ENCODE peak calls at places on chromosome 1, in five cellular contexts. C is activated T-helper 9 cell treated with anti-CD3 and anti-CD28 coated beads, Interleukin-2, amount 50 U/mL, for 16 hours; I is ACHN; T is GM12892; G is GM18507. Y is an unnamed sample.

GRCh38 chr1:209767706-209768105 is 11.9 kb downstream of the TRAF3IP3 start:
- DNase-seq in C (no peak), G (no peak), I (no peak), T (no peak), Y (no peak)

GRCh38 chr1:203090667-203091320 is 5.0 kb upstream of the MYOG start:
- DNase-seq in T (no peak), I (no peak), C (no peak), G (no peak), Y (no peak)

GRCh38 chr1:223031690-223032601 is 111.1 kb downstream of the TLR5 start:
- DNase-seq in C (no peak), I (no peak), G (no peak), T (no peak), Y (no peak)

GRCh38 chr1:154863702-154864174 is 6.3 kb downstream of the KCNN3 start:
- DNase-seq in I (peak), C (no peak), T (no peak), G (peak), Y (peak)

GRCh38 chr1:51754666-51755065 is 123.9 kb downstream of the NRDC start:
- DNase-seq in T (no peak), G (no peak), I (no peak), C (no peak), Y (no peak)

GRCh38 chr1:118960567-118961136 is 27.5 kb downstream of the TBX15 start:
- DNase-seq in C (no peak), T (no peak), I (peak), G (no peak), Y (no peak)

GRCh38 chr1:192810253-192810880 is 1.5 kb downstream of the RGS2 start:
- DNase-seq in I (no peak), G (no peak), T (no peak), C (no peak), Y (no peak)

GRCh38 chr1:11281518-11282331 is 8.7 kb downstream of the UBIAD1 start:
- DNase-seq in T (no peak), C (no peak), I (no peak), G (no peak), Y (no peak)

GRCh38 chr1:109827986-109828385 is 64.3 kb upstream of the EPS8L3 start:
- DNase-seq in T (no peak), C (no peak), G (no peak), I (no peak), Y (no peak)

GRCh38 chr1:226572325-226572726 is 23.8 kb downstream of the STUM start:
- DNase-seq in C (no peak), G (no peak), T (no peak), I (no peak), Y (no peak)

Y was measured in GM12878.